ENCODE peak calls at places on chromosomes 7 and 10, in ten cellular contexts. S, N, M, F, O, I, Z, P, E and K are unnamed samples.

GRCh38 chr7:70380315-70381027 is 751.5 kb upstream of the GALNT17 start:
- DNase-seq in N (no peak), Z (no peak), O (no peak), P (no peak), F (peak), S (no peak), I (no peak), M (no peak), E (peak), K (no peak)

GRCh38 chr7:1231214-1232102 is 1.2 kb upstream of the UNCX start:
- DNase-seq in S (no peak), M (no peak), O (no peak), P (no peak), E (no peak), I (no peak), Z (no peak), N (no peak), F (no peak), K (no peak)

GRCh38 chr10:31262672-31263071 is 56.3 kb upstream of the ZEB1 start:
- DNase-seq in E (no peak), S (no peak), Z (no peak), I (no peak), M (no peak), O (no peak), P (no peak), N (no peak), F (peak), K (no peak)

GRCh38 chr10:132113206-132113605 is 47.5 kb downstream of the JAKMIP3 start:
- DNase-seq in O (no peak), I (no peak), F (peak), M (peak), E (no peak), Z (no peak), S (no peak), P (peak), N (no peak), K (no peak)

GRCh38 chr7:93551063-93551895 is 23.2 kb downstream of the CALCR start:
- DNase-seq in F (no peak), S (no peak), M (no peak), I (peak), P (no peak), E (no peak), N (no peak), Z (no peak), O (no peak), K (no peak)

GRCh38 chr7:36303202-36304098 is 86.2 kb upstream of the ANLN start:
- DNase-seq in P (peak), Z (peak), O (no peak), M (peak), I (peak), S (peak), N (peak), E (peak), F (peak), K (peak)

GRCh38 chr10:80154626-80154977 is 22.1 kb downstream of the PLAC9 start:
- DNase-seq in F (no peak), Z (no peak), E (no peak), O (no peak), S (no peak), M (no peak), N (no peak), I (no peak), P (no peak), K (no peak)

GRCh38 chr10:13440709-13441061 is 88.1 kb downstream of the BEND7 start:
- DNase-seq in P (no peak), I (no peak), E (no peak), F (no peak), N (no peak), Z (no peak), O (no peak), M (no peak), S (no peak), K (no peak)

GRCh38 chr7:151717415-151717814 is 159.5 kb downstream of the PRKAG2 start:
- DNase-seq in E (peak), Z (no peak), N (no peak), P (no peak), I (no peak), F (no peak), M (peak), O (no peak), S (peak), K (no peak)

GRCh38 chr7:148712610-148713330 is 14.1 kb downstream of the CUL1 start:
- DNase-seq in I (no peak), E (no peak), N (no peak), S (no peak), O (no peak), P (no peak), M (no peak), Z (no peak), F (no peak), K (no peak)

GRCh38 chr7:110839866-110840265 is 251.1 kb upstream of the LRRN3 start:
- DNase-seq in P (no peak), O (no peak), F (no peak), S (no peak), N (no peak), E (peak), M (no peak), Z (no peak), I (no peak), K (no peak)

GRCh38 chr7:139393621-139394215 is 34.0 kb downstream of the LUC7L2 start:
- DNase-seq in F (no peak), Z (no peak), N (no peak), O (no peak), M (no peak), P (no peak), S (no peak), I (no peak), E (no peak), K (no peak)

GRCh38 chr10:22320591-22321155 is at the start of gene BMI1:
- DNase-seq in Z (peak), N (peak), E (peak), I (peak), O (no peak), P (peak), F (peak), S (peak), M (peak), K (peak)

GRCh38 chr7:21782996-21783395 is 162.7 kb downstream of the CDCA7L start:
- DNase-seq in I (no peak), S (no peak), M (no peak), F (no peak), N (no peak), E (no peak), P (no peak), Z (no peak), O (no peak), K (no peak)

GRCh38 chr7:116732788-116733709 is 61.1 kb downstream of the MET start:
- DNase-seq in P (no peak), O (no peak), M (no peak), I (no peak), Z (no peak), N (no peak), E (no peak), S (no peak), F (no peak), K (no peak)

GRCh38 chr7:64045301-64046040 is at the start of gene ZNF727:
- DNase-seq in F (peak), Z (peak), N (peak), S (peak), O (no peak), E (peak), I (no peak), P (no peak), M (peak), K (no peak)

GRCh38 chr7:85554294-85554877 is 367.5 kb upstream of the SEMA3D start:
- DNase-seq in E (no peak), O (no peak), I (peak), Z (no peak), N (no peak), F (no peak), M (no peak), S (peak), P (no peak), K (no peak)

GRCh38 chr7:32336726-32337125 is 153.5 kb downstream of the LSM5 start:
- DNase-seq in P (no peak), N (no peak), Z (no peak), M (no peak), S (no peak), E (no peak), F (no peak), O (no peak), I (no peak), K (peak)

GRCh38 chr7:2929321-2930201 is 85.5 kb upstream of the GNA12 start:
- DNase-seq in I (no peak), Z (no peak), O (no peak), F (no peak), P (peak), N (no peak), S (no peak), E (no peak), M (no peak), K (no peak)

GRCh38 chr7:149625947-149626392 is 128.4 kb upstream of the ZNF746 start:
- DNase-seq in I (no peak), M (no peak), Z (peak), N (no peak), O (no peak), P (no peak), E (no peak), F (no peak), S (no peak), K (no peak)

GRCh38 chr10:110881905-110882304 is 10.2 kb downstream of the PDCD4 start:
- DNase-seq in I (no peak), M (no peak), F (no peak), O (no peak), Z (no peak), E (no peak), S (no peak), N (no peak), P (no peak), K (no peak)

GRCh38 chr7:1852781-1853618 is 182.9 kb downstream of the ELFN1 start:
- DNase-seq in N (peak), O (no peak), M (peak), S (no peak), I (no peak), F (no peak), P (peak), E (peak), Z (no peak), K (no peak)

GRCh38 chr7:140463111-140463510 is 16.2 kb downstream of the MKRN1 start:
- DNase-seq in Z (no peak), S (no peak), O (no peak), F (no peak), M (no peak), N (no peak), I (no peak), P (no peak), E (no peak), K (no peak)

GRCh38 chr7:43123457-43123856 is 11.0 kb downstream of the HECW1 start:
- DNase-seq in F (no peak), P (no peak), E (no peak), O (no peak), N (no peak), M (no peak), I (no peak), S (no peak), Z (no peak), K (no peak)

GRCh38 chr7:106582365-106582764 is 78.6 kb downstream of the CCDC71L start:
- DNase-seq in S (no peak), F (no peak), M (no peak), N (no peak), P (no peak), O (no peak), I (no peak), E (no peak), Z (no peak), K (no peak)

GRCh38 chr10:118963341-118963740 is 66.2 kb upstream of the NANOS1 start:
- DNase-seq in S (no peak), N (no peak), O (no peak), M (peak), E (no peak), F (no peak), I (no peak), P (peak), Z (no peak), K (no peak)

GRCh38 chr10:49174926-49175500 is 13.2 kb downstream of the TMEM273 start:
- DNase-seq in P (peak), Z (no peak), O (no peak), I (no peak), M (no peak), F (no peak), N (no peak), S (no peak), E (no peak), K (no peak)

GRCh38 chr7:22858640-22859561 is 36.3 kb upstream of the TOMM7 start:
- DNase-seq in Z (no peak), P (no peak), O (no peak), N (peak), F (no peak), E (no peak), M (no peak), S (no peak), I (peak), K (peak)

GRCh38 chr10:123993534-123994416 is 99.6 kb downstream of the CHST15 start:
- DNase-seq in E (no peak), M (no peak), P (no peak), O (no peak), Z (no peak), S (no peak), N (no peak), F (no peak), I (no peak), K (no peak)

GRCh38 chr7:151876112-151876898 is 610 bp downstream of the PRKAG2 start:
- DNase-seq in F (peak), E (peak), Z (peak), N (peak), O (no peak), S (peak), M (peak), P (peak), I (peak), K (peak)

GRCh38 chr7:91287685-91288084 is 23.5 kb downstream of the FZD1 start:
- DNase-seq in S (no peak), E (peak), P (no peak), I (no peak), M (no peak), F (no peak), N (no peak), O (no peak), Z (peak), K (no peak)

GRCh38 chr7:24494832-24495231 is 78.4 kb upstream of the PALS2 start:
- DNase-seq in S (no peak), P (no peak), E (no peak), Z (no peak), O (no peak), M (no peak), N (no peak), F (no peak), I (no peak), K (no peak)

GRCh38 chr7:108684629-108685028 is 115.0 kb downstream of the DNAJB9 start:
- DNase-seq in M (no peak), S (no peak), Z (no peak), O (no peak), N (no peak), F (no peak), P (no peak), E (no peak), I (no peak), K (no peak)

GRCh38 chr7:153408360-153409335 is 643.5 kb upstream of the DPP6 start:
- DNase-seq in N (no peak), F (no peak), E (no peak), P (no peak), O (no peak), Z (no peak), S (no peak), M (no peak), I (no peak), K (no peak)
- TF ChIP-seq POLR2A in N (no peak), F (no peak), E (no peak), P (no peak), O (no peak), Z (no peak), S (no peak), M (no peak), I (no peak), K (no peak)

GRCh38 chr7:10939911-10940747 is 33.5 kb upstream of the PHF14 start:
- DNase-seq in F (peak), O (peak), P (peak), M (peak), Z (peak), I (peak), N (peak), E (peak), S (peak), K (peak)
- TF ChIP-seq POLR2A in F (peak), O (peak), P (peak), M (peak), Z (peak), I (peak), N (peak), E (peak), S (peak), K (peak)

DNA sequence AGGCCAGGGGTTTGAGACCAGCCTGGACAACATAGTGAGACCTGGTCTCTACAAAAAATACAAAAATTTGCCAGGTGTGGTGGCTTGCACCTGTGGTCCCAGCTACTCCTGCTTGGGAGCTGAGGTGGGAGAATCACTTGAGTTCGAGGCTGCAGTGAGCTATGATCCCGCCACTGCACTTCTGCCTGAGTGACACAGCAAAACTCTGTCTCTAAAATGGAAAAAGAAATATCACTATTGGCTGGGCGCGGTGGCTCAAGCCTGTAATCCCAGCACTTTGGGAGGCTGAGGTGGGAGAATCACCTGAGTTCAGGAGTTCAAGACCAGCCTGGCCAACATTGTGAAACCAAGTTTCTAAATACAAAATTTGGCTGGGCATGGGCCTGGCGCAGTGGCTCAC is 44.9 kb upstream of the RASGEF1A start:
- DNase-seq in I (no peak), Z (no peak), F (no peak), M (no peak), O (no peak), P (no peak), S (no peak), N (no peak), E (no peak), K (no peak)
- TF ChIP-seq POLR2A in I (no peak), Z (no peak), F (no peak), M (no peak), O (no peak), P (no peak), S (no peak), N (no peak), E (no peak), K (no peak)

GRCh38 chr7:99394188-99394502 is 14.3 kb downstream of the PDAP1 start:
- DNase-seq in E (no peak), I (no peak), O (no peak), N (no peak), Z (no peak), M (no peak), P (no peak), S (no peak), F (no peak), K (no peak)
- TF ChIP-seq POLR2A in E (no peak), I (no peak), O (no peak), N (no peak), Z (no peak), M (no peak), P (no peak), S (no peak), F (no peak), K (no peak)

GRCh38 chr10:102502337-102503151 is at the start of gene ACTR1A:
- DNase-seq in N (peak), P (peak), S (peak), I (peak), Z (peak), O (peak), E (peak), F (peak), M (peak), K (peak)
- TF ChIP-seq POLR2A in N (peak), P (peak), S (peak), I (peak), Z (peak), O (peak), E (peak), F (peak), M (peak), K (peak)

GRCh38 chr10:71375954-71376353 is 20.8 kb upstream of the CDH23 start:
- DNase-seq in I (no peak), O (no peak), S (no peak), N (no peak), P (no peak), M (no peak), E (no peak), Z (no peak), F (no peak), K (no peak)
- TF ChIP-seq POLR2A in I (no peak), O (no peak), S (no peak), N (no peak), P (no peak), M (no peak), E (no peak), Z (no peak), F (no peak), K (no peak)